ENCODE peak calls at places on chromosomes 2 and 18, in eight cellular contexts. X is psoas muscle, F is foreskin keratinocyte, T is hepatocyte, J is right atrium auricular region, M is RWPE1, C is lower lobe of right lung, H is cardiac muscle cell. Z is an unnamed sample.

GRCh38 chr18:74463271-74463670 is 6.2 kb upstream of the DIPK1C start:
- DNase-seq in J (no peak), M (no peak), H (peak), T (no peak), C (no peak), X (no peak), F (no peak), Z (no peak)

GRCh38 chr18:12890500-12890899 is 6.5 kb upstream of the PTPN2 start:
- DNase-seq in T (no peak), C (no peak), X (no peak), F (no peak), J (no peak), M (no peak), H (no peak), Z (no peak)

GRCh38 chr2:238138331-238139102 is at the start of gene KLHL30:
- DNase-seq in T (peak), X (peak), C (no peak), F (no peak), J (no peak), H (no peak), M (no peak), Z (no peak)

GRCh38 chr2:46787315-46787714 is 128.3 kb downstream of the MCFD2 start:
- DNase-seq in F (no peak), M (no peak), J (no peak), X (no peak), T (no peak), H (no peak), C (no peak), Z (no peak)

GRCh38 chr2:129133692-129134641 is 815.3 kb upstream of the HS6ST1 start:
- DNase-seq in M (no peak), T (no peak), J (no peak), X (no peak), H (peak), F (no peak), C (no peak), Z (no peak)

GRCh38 chr18:40366521-40366920 is 1588.5 kb upstream of the PIK3C3 start:
- DNase-seq in F (no peak), J (no peak), M (no peak), X (no peak), H (no peak), T (no peak), C (no peak), Z (no peak)

GRCh38 chr18:24470022-24470618 is 9.7 kb downstream of the HRH4 start:
- DNase-seq in X (no peak), H (no peak), C (no peak), M (no peak), F (no peak), T (no peak), J (no peak), Z (no peak)

GRCh38 chr18:61865466-61866165 is 27.2 kb downstream of the RNF152 start:
- DNase-seq in H (peak), J (no peak), M (no peak), X (no peak), T (no peak), F (no peak), C (no peak), Z (no peak)

GRCh38 chr2:191415858-191416257 is 170.7 kb downstream of the MYO1B start:
- DNase-seq in H (no peak), X (no peak), J (no peak), M (no peak), T (no peak), C (no peak), F (no peak), Z (no peak)

GRCh38 chr2:75326645-75327044 is 127.3 kb upstream of the TACR1 start:
- DNase-seq in M (no peak), T (no peak), X (no peak), H (no peak), J (no peak), C (no peak), F (no peak), Z (no peak)

GRCh38 chr18:59041819-59042476 is 97.7 kb upstream of the SEC11C start:
- DNase-seq in T (no peak), F (no peak), X (no peak), C (no peak), H (no peak), J (no peak), M (no peak), Z (no peak)

GRCh38 chr2:28096421-28096820 is 205.9 kb downstream of the BABAM2 start:
- DNase-seq in H (peak), F (peak), T (no peak), M (no peak), X (no peak), C (no peak), J (no peak), Z (no peak)

GRCh38 chr2:98172951-98173350 is 86.0 kb downstream of the VWA3B start:
- DNase-seq in F (no peak), X (no peak), M (no peak), J (peak), T (no peak), H (no peak), C (no peak), Z (no peak)

GRCh38 chr2:88059979-88060906 is 4.7 kb upstream of the KRCC1 start:
- DNase-seq in F (peak), X (no peak), J (peak), C (no peak), H (peak), T (peak), M (peak), Z (no peak)

GRCh38 chr2:212536385-212537310 is 2.0 kb downstream of the ERBB4 start:
- DNase-seq in F (peak), M (no peak), J (no peak), C (no peak), X (no peak), T (no peak), H (no peak), Z (peak)

GRCh38 chr18:50183556-50183955 is 11.4 kb downstream of the MYO5B start:
- DNase-seq in X (no peak), F (peak), J (no peak), C (no peak), H (peak), T (no peak), M (peak), Z (no peak)

GRCh38 chr2:185608799-185609198 is 129.8 kb upstream of the FSIP2 start:
- DNase-seq in C (no peak), M (peak), T (peak), J (no peak), H (no peak), F (peak), X (no peak), Z (no peak)

GRCh38 chr2:38971377-38971776 is 81.7 kb downstream of the ARHGEF33 start:
- DNase-seq in H (no peak), T (no peak), M (no peak), X (no peak), C (no peak), F (no peak), J (no peak), Z (no peak)

GRCh38 chr2:170118641-170119040 is 59.3 kb upstream of the MYO3B start:
- DNase-seq in X (no peak), M (no peak), F (no peak), H (no peak), J (no peak), T (no peak), C (no peak), Z (no peak)

DNA sequence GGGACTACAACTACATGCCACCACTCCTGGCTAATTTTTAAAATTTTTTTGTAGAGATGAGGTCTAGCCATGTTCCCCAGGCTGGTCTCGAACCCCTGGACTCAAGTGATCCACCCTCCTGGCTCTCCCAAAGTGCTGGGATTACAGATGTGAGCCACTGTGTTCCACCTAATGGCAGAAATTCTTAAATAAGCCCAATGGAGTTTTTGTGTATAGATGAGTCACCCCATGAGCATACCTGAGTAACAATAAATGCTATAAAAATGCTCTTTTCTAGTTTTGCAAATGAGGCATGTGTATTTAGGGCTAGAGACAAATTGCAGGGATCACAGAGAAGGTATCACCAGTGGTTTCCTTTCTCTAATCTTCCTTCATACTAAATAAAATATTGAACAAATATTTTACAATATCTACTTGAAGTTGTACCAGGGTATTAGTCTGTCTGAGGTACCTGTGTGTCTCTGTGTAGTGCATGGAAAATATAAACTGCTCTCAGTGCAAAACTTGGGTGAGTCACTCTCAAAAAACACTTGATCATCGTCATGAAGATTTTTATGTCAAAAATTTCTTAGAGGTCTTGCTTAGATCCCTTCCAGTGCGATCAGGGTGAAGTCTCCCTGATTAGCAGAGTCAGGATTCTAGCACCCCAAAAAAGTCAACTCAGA is 337.1 kb upstream of the MMADHC start:
- DNase-seq in J (no peak), C (no peak), H (no peak), F (peak), M (no peak), T (no peak), X (no peak), Z (no peak)
- TF ChIP-seq CTCF in J (no peak), C (no peak), H (no peak), F (peak), M (no peak), T (no peak), X (no peak), Z (no peak)

GRCh38 chr2:15429032-15429431 is 132.1 kb downstream of the NBAS start:
- DNase-seq in J (no peak), C (no peak), H (no peak), F (no peak), X (no peak), M (no peak), T (no peak), Z (no peak)

GRCh38 chr2:15426606-15427005 is 134.5 kb downstream of the NBAS start:
- DNase-seq in H (no peak), C (no peak), J (no peak), M (no peak), X (no peak), F (no peak), T (no peak), Z (no peak)

GRCh38 chr2:15427987-15428386 is 133.1 kb downstream of the NBAS start:
- DNase-seq in C (no peak), X (no peak), J (no peak), F (no peak), M (no peak), T (no peak), H (no peak), Z (no peak)

GRCh38 chr2:15421761-15422160 is 139.4 kb downstream of the NBAS start:
- DNase-seq in T (no peak), H (no peak), C (no peak), J (no peak), M (no peak), X (no peak), F (no peak), Z (no peak)

GRCh38 chr2:15425707-15426106 is 135.4 kb downstream of the NBAS start:
- DNase-seq in J (no peak), H (no peak), T (peak), F (no peak), M (no peak), C (no peak), X (no peak), Z (no peak)
- TF ChIP-seq CTCF in J (no peak), H (no peak), T (no peak), F (no peak), M (no peak), C (no peak), X (no peak), Z (no peak)

DNA sequence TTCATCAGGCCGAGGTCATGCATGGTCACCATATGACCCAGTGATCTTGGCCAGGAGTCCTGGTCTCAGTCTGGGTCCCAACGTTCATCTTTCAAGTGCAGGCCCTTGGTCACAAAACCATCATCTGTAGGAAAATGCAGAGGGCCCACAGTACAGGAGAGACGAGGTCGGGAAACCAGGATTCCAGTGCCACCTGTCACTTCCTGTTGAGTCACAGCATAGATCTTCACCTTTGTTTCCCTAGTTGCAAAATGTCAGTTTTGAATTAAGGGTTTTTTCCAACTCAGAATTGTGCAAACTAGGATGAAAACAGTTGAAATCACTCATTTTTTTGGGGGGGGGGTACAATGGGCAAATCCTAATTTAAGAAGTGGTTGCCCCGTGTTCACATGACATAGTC is 162.2 kb downstream of the INSIG2 start:
- DNase-seq in M (peak), X (no peak), F (peak), T (no peak), C (no peak), J (no peak), H (no peak), Z (no peak)
- TF ChIP-seq CTCF in M (no peak), X (no peak), F (no peak), T (no peak), C (no peak), J (no peak), H (no peak), Z (no peak)

DNA sequence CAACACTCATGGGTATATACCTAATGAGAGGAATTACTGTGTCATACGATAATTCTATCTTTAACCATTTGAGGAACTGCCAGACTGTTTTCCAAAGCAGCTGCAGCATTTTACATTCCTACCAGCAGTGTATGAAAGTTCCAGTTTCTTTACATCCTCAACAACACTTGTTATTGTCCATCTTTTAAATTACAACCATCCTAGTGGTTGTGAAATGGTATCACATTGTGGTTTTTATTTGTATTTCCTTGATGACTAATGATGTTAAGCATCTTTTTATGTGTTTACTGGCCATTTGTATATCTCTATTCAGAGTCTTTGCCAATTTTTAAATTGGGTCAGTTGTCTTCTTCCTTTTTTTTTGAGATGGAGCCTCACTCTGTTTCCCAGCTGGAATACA is 4.0 kb upstream of the CKAP2L start:
- DNase-seq in X (no peak), H (peak), T (no peak), F (peak), M (no peak), C (no peak), J (no peak), Z (no peak)
- TF ChIP-seq CTCF in X (peak), H (no peak), T (no peak), F (peak), M (no peak), C (no peak), J (no peak), Z (no peak)

GRCh38 chr2:86105252-86105968 is at the start of gene POLR1A:
- DNase-seq in T (peak), C (peak), J (peak), F (peak), H (peak), X (peak), M (peak), Z (peak)
- TF ChIP-seq CTCF in T (no peak), C (peak), J (no peak), F (peak), H (peak), X (peak), M (no peak), Z (no peak)

GRCh38 chr2:234633581-234634230 is 136.8 kb upstream of the ARL4C start:
- DNase-seq in X (no peak), C (no peak), F (peak), H (no peak), M (no peak), T (no peak), J (no peak), Z (no peak)

GRCh38 chr2:234630676-234631350 is 133.9 kb upstream of the ARL4C start:
- DNase-seq in J (no peak), M (peak), T (no peak), C (no peak), X (no peak), H (peak), F (peak), Z (no peak)

GRCh38 chr2:234632527-234633391 is 135.9 kb upstream of the ARL4C start:
- DNase-seq in M (no peak), F (no peak), T (no peak), J (no peak), X (no peak), H (peak), C (no peak), Z (no peak)

GRCh38 chr2:234631896-234632514 is 135.1 kb upstream of the ARL4C start:
- DNase-seq in X (no peak), H (no peak), C (no peak), T (no peak), J (no peak), F (no peak), M (no peak), Z (no peak)

GRCh38 chr2:234635284-234635683 is 138.4 kb upstream of the ARL4C start:
- DNase-seq in M (no peak), J (no peak), X (no peak), H (no peak), C (no peak), T (no peak), F (no peak), Z (no peak)
- TF ChIP-seq CTCF in M (no peak), J (peak), X (no peak), H (peak), C (no peak), T (no peak), F (peak), Z (no peak)

GRCh38 chr2:231413921-231414476 is 18.5 kb downstream of the B3GNT7 start:
- DNase-seq in T (peak), M (no peak), C (no peak), J (no peak), F (no peak), H (no peak), X (no peak), Z (no peak)

GRCh38 chr2:231411871-231412615 is 16.5 kb downstream of the B3GNT7 start:
- DNase-seq in C (peak), J (peak), X (peak), H (peak), T (peak), F (peak), M (peak), Z (peak)

GRCh38 chr2:231411237-231411636 is 15.7 kb downstream of the B3GNT7 start:
- DNase-seq in M (no peak), F (no peak), H (no peak), C (no peak), T (no peak), J (no peak), X (no peak), Z (no peak)

GRCh38 chr2:231413456-231413855 is 17.9 kb downstream of the B3GNT7 start:
- DNase-seq in T (no peak), F (no peak), C (no peak), J (no peak), M (no peak), H (no peak), X (no peak), Z (no peak)

GRCh38 chr2:231412616-231412963 is 17.1 kb downstream of the B3GNT7 start:
- DNase-seq in X (no peak), T (no peak), F (no peak), J (no peak), H (no peak), M (no peak), C (no peak), Z (no peak)
- TF ChIP-seq CTCF in X (no peak), T (no peak), F (no peak), J (no peak), H (no peak), M (peak), C (peak), Z (no peak)

GRCh38 chr2:1249897-1250687 is 163.2 kb upstream of the TPO start:
- DNase-seq in H (no peak), X (no peak), C (no peak), T (no peak), M (no peak), J (no peak), F (no peak), Z (no peak)
- TF ChIP-seq CTCF in H (no peak), X (no peak), C (no peak), T (no peak), M (no peak), J (no peak), F (no peak), Z (no peak)

GRCh38 chr2:7363906-7364305 is 446.7 kb downstream of the RNF144A start:
- DNase-seq in X (no peak), F (no peak), C (no peak), H (no peak), M (no peak), J (no peak), T (no peak), Z (no peak)
- TF ChIP-seq CTCF in X (no peak), F (peak), C (no peak), H (no peak), M (no peak), J (no peak), T (peak), Z (no peak)